ENCODE peak calls at places on chromosomes 6 and 20, in ten cellular contexts. One of them, this sample, is unnamed.
A peak's percentile ranks its signal among the peaks of the same experiment; 100 is the strongest.

GRCh38 chr20:34544109-34544793 is 14.3 kb upstream of the MAP1LC3A start:
- DNase-seq in cardiac fibroblast: no peak
- DNase-seq in astrocyte: no peak
- DNase-seq in stimulated activated naive CD8-positive, alpha-beta T cell treated with anti-CD3 and anti-CD28 coated beads, Interleukin-15, Interleukin-2, amounts not matched to agents 100 U/mL and 50 U/mL, for 24 hours: no peak
- DNase-seq in nucleus accumbens: no peak
- DNase-seq in ELR: no peak
- DNase-seq in IMR-90: no peak
- DNase-seq in CD8-positive, alpha-beta memory T cell: no peak
- DNase-seq in HS-27A: no peak
- DNase-seq in Kasumi-1: no peak
- DNase-seq in this sample: no peak

GRCh38 chr6:80304014-80304413 is 197.5 kb downstream of the BCKDHB start:
- DNase-seq in cardiac fibroblast: peak; percentile 29
- DNase-seq in astrocyte: peak; percentile 36
- DNase-seq in stimulated activated naive CD8-positive, alpha-beta T cell treated with anti-CD3 and anti-CD28 coated beads, Interleukin-15, Interleukin-2, amounts not matched to agents 100 U/mL and 50 U/mL, for 24 hours: no peak
- DNase-seq in nucleus accumbens: no peak
- DNase-seq in ELR: no peak
- DNase-seq in IMR-90: no peak
- DNase-seq in CD8-positive, alpha-beta memory T cell: no peak
- DNase-seq in HS-27A: no peak
- DNase-seq in Kasumi-1: no peak
- DNase-seq in this sample: no peak

GRCh38 chr6:14337157-14337556 is 219.6 kb downstream of the CD83 start:
- DNase-seq in cardiac fibroblast: peak; percentile 47
- DNase-seq in astrocyte: no peak
- DNase-seq in stimulated activated naive CD8-positive, alpha-beta T cell treated with anti-CD3 and anti-CD28 coated beads, Interleukin-15, Interleukin-2, amounts not matched to agents 100 U/mL and 50 U/mL, for 24 hours: no peak
- DNase-seq in nucleus accumbens: no peak
- DNase-seq in ELR: no peak
- DNase-seq in IMR-90: peak; percentile 16
- DNase-seq in CD8-positive, alpha-beta memory T cell: no peak
- DNase-seq in HS-27A: no peak
- DNase-seq in Kasumi-1: peak; percentile 88
- DNase-seq in this sample: no peak

GRCh38 chr20:62728781-62729300 is 20.2 kb downstream of the NTSR1 start:
- DNase-seq in cardiac fibroblast: no peak
- DNase-seq in astrocyte: no peak
- DNase-seq in stimulated activated naive CD8-positive, alpha-beta T cell treated with anti-CD3 and anti-CD28 coated beads, Interleukin-15, Interleukin-2, amounts not matched to agents 100 U/mL and 50 U/mL, for 24 hours: no peak
- DNase-seq in nucleus accumbens: no peak
- DNase-seq in ELR: no peak
- DNase-seq in IMR-90: no peak
- DNase-seq in CD8-positive, alpha-beta memory T cell: no peak
- DNase-seq in HS-27A: no peak
- DNase-seq in Kasumi-1: no peak
- DNase-seq in this sample: no peak

GRCh38 chr6:117411474-117411873 is 14.3 kb downstream of the ROS1 start:
- DNase-seq in cardiac fibroblast: no peak
- DNase-seq in astrocyte: no peak
- DNase-seq in stimulated activated naive CD8-positive, alpha-beta T cell treated with anti-CD3 and anti-CD28 coated beads, Interleukin-15, Interleukin-2, amounts not matched to agents 100 U/mL and 50 U/mL, for 24 hours: no peak
- DNase-seq in nucleus accumbens: no peak
- DNase-seq in ELR: no peak
- DNase-seq in IMR-90: no peak
- DNase-seq in CD8-positive, alpha-beta memory T cell: no peak
- DNase-seq in HS-27A: no peak
- DNase-seq in Kasumi-1: no peak
- DNase-seq in this sample: no peak

GRCh38 chr20:60011512-60012507 is 53.6 kb downstream of the CDH26 start:
- DNase-seq in cardiac fibroblast: no peak
- DNase-seq in astrocyte: no peak
- DNase-seq in stimulated activated naive CD8-positive, alpha-beta T cell treated with anti-CD3 and anti-CD28 coated beads, Interleukin-15, Interleukin-2, amounts not matched to agents 100 U/mL and 50 U/mL, for 24 hours: peak; percentile 13
- DNase-seq in nucleus accumbens: no peak
- DNase-seq in ELR: no peak
- DNase-seq in IMR-90: no peak
- DNase-seq in CD8-positive, alpha-beta memory T cell: no peak
- DNase-seq in HS-27A: no peak
- DNase-seq in Kasumi-1: no peak
- DNase-seq in this sample: no peak

GRCh38 chr6:109791301-109791700 is 100.2 kb downstream of the FIG4 start:
- DNase-seq in cardiac fibroblast: peak; percentile 34
- DNase-seq in astrocyte: peak; percentile 60
- DNase-seq in stimulated activated naive CD8-positive, alpha-beta T cell treated with anti-CD3 and anti-CD28 coated beads, Interleukin-15, Interleukin-2, amounts not matched to agents 100 U/mL and 50 U/mL, for 24 hours: no peak
- DNase-seq in nucleus accumbens: peak; percentile 24
- DNase-seq in ELR: no peak
- DNase-seq in IMR-90: peak; percentile 33
- DNase-seq in CD8-positive, alpha-beta memory T cell: no peak
- DNase-seq in HS-27A: no peak
- DNase-seq in Kasumi-1: no peak
- DNase-seq in this sample: no peak

GRCh38 chr6:158506577-158506976 is 53.3 kb upstream of the TMEM181 start:
- DNase-seq in cardiac fibroblast: no peak
- DNase-seq in astrocyte: peak; percentile 22
- DNase-seq in stimulated activated naive CD8-positive, alpha-beta T cell treated with anti-CD3 and anti-CD28 coated beads, Interleukin-15, Interleukin-2, amounts not matched to agents 100 U/mL and 50 U/mL, for 24 hours: no peak
- DNase-seq in nucleus accumbens: no peak
- DNase-seq in ELR: peak; percentile 57
- DNase-seq in IMR-90: peak; percentile 7
- DNase-seq in CD8-positive, alpha-beta memory T cell: no peak
- DNase-seq in HS-27A: no peak
- DNase-seq in Kasumi-1: no peak
- DNase-seq in this sample: no peak

GRCh38 chr20:22429175-22430153 is 154.9 kb downstream of the FOXA2 start:
- DNase-seq in cardiac fibroblast: no peak
- DNase-seq in astrocyte: no peak
- DNase-seq in stimulated activated naive CD8-positive, alpha-beta T cell treated with anti-CD3 and anti-CD28 coated beads, Interleukin-15, Interleukin-2, amounts not matched to agents 100 U/mL and 50 U/mL, for 24 hours: no peak
- DNase-seq in nucleus accumbens: no peak
- DNase-seq in ELR: no peak
- DNase-seq in IMR-90: no peak
- DNase-seq in CD8-positive, alpha-beta memory T cell: no peak
- DNase-seq in HS-27A: no peak
- DNase-seq in Kasumi-1: no peak
- DNase-seq in this sample: no peak

GRCh38 chr6:42268835-42269204 is 51.2 kb upstream of the MRPS10 start:
- DNase-seq in cardiac fibroblast: no peak
- DNase-seq in astrocyte: no peak
- DNase-seq in stimulated activated naive CD8-positive, alpha-beta T cell treated with anti-CD3 and anti-CD28 coated beads, Interleukin-15, Interleukin-2, amounts not matched to agents 100 U/mL and 50 U/mL, for 24 hours: no peak
- DNase-seq in nucleus accumbens: no peak
- DNase-seq in ELR: no peak
- DNase-seq in IMR-90: no peak
- DNase-seq in CD8-positive, alpha-beta memory T cell: no peak
- DNase-seq in HS-27A: no peak
- DNase-seq in Kasumi-1: no peak
- DNase-seq in this sample: no peak

GRCh38 chr6:158970640-158971291 is 29.2 kb downstream of the RSPH3 start:
- DNase-seq in cardiac fibroblast: no peak
- DNase-seq in astrocyte: no peak
- DNase-seq in stimulated activated naive CD8-positive, alpha-beta T cell treated with anti-CD3 and anti-CD28 coated beads, Interleukin-15, Interleukin-2, amounts not matched to agents 100 U/mL and 50 U/mL, for 24 hours: no peak
- DNase-seq in nucleus accumbens: no peak
- DNase-seq in ELR: no peak
- DNase-seq in IMR-90: no peak
- DNase-seq in CD8-positive, alpha-beta memory T cell: no peak
- DNase-seq in HS-27A: no peak
- DNase-seq in Kasumi-1: no peak
- DNase-seq in this sample: no peak

GRCh38 chr6:152502421-152503188 is 134.6 kb downstream of the SYNE1 start:
- DNase-seq in cardiac fibroblast: peak; percentile 53
- DNase-seq in astrocyte: no peak
- DNase-seq in stimulated activated naive CD8-positive, alpha-beta T cell treated with anti-CD3 and anti-CD28 coated beads, Interleukin-15, Interleukin-2, amounts not matched to agents 100 U/mL and 50 U/mL, for 24 hours: no peak
- DNase-seq in nucleus accumbens: no peak
- DNase-seq in ELR: peak; percentile 5
- DNase-seq in IMR-90: peak; percentile 13
- DNase-seq in CD8-positive, alpha-beta memory T cell: no peak
- DNase-seq in HS-27A: no peak
- DNase-seq in Kasumi-1: no peak
- DNase-seq in this sample: no peak

GRCh38 chr6:73870907-73871306 is 174.9 kb downstream of the CD109 start:
- DNase-seq in cardiac fibroblast: no peak
- DNase-seq in astrocyte: no peak
- DNase-seq in stimulated activated naive CD8-positive, alpha-beta T cell treated with anti-CD3 and anti-CD28 coated beads, Interleukin-15, Interleukin-2, amounts not matched to agents 100 U/mL and 50 U/mL, for 24 hours: no peak
- DNase-seq in nucleus accumbens: no peak
- DNase-seq in ELR: no peak
- DNase-seq in IMR-90: no peak
- DNase-seq in CD8-positive, alpha-beta memory T cell: no peak
- DNase-seq in HS-27A: no peak
- DNase-seq in Kasumi-1: no peak
- DNase-seq in this sample: no peak

GRCh38 chr6:30394139-30394538 is 49.2 kb downstream of the RPP21 start:
- DNase-seq in cardiac fibroblast: no peak
- DNase-seq in astrocyte: no peak
- DNase-seq in stimulated activated naive CD8-positive, alpha-beta T cell treated with anti-CD3 and anti-CD28 coated beads, Interleukin-15, Interleukin-2, amounts not matched to agents 100 U/mL and 50 U/mL, for 24 hours: no peak
- DNase-seq in nucleus accumbens: no peak
- DNase-seq in ELR: no peak
- DNase-seq in IMR-90: no peak
- DNase-seq in CD8-positive, alpha-beta memory T cell: no peak
- DNase-seq in HS-27A: no peak
- DNase-seq in Kasumi-1: no peak
- DNase-seq in this sample: no peak

GRCh38 chr6:30687659-30688431 is 1.4 kb upstream of the PPP1R18 start:
- DNase-seq in cardiac fibroblast: peak; percentile 51
- DNase-seq in astrocyte: peak; percentile 26
- DNase-seq in stimulated activated naive CD8-positive, alpha-beta T cell treated with anti-CD3 and anti-CD28 coated beads, Interleukin-15, Interleukin-2, amounts not matched to agents 100 U/mL and 50 U/mL, for 24 hours: peak; percentile 19
- DNase-seq in nucleus accumbens: no peak
- DNase-seq in ELR: peak; percentile 63
- DNase-seq in IMR-90: peak; percentile 47
- DNase-seq in CD8-positive, alpha-beta memory T cell: no peak
- DNase-seq in HS-27A: no peak
- DNase-seq in Kasumi-1: no peak
- DNase-seq in this sample: no peak

GRCh38 chr6:27517928-27518787 is 45.3 kb upstream of the ZNF184 start:
- DNase-seq in cardiac fibroblast: no peak
- DNase-seq in astrocyte: no peak
- DNase-seq in stimulated activated naive CD8-positive, alpha-beta T cell treated with anti-CD3 and anti-CD28 coated beads, Interleukin-15, Interleukin-2, amounts not matched to agents 100 U/mL and 50 U/mL, for 24 hours: no peak
- DNase-seq in nucleus accumbens: no peak
- DNase-seq in ELR: peak; percentile 37
- DNase-seq in IMR-90: no peak
- DNase-seq in CD8-positive, alpha-beta memory T cell: no peak
- DNase-seq in HS-27A: no peak
- DNase-seq in Kasumi-1: peak; percentile 61
- DNase-seq in this sample: no peak

GRCh38 chr20:38685853-38686473 is 38.3 kb upstream of the SLC32A1 start:
- DNase-seq in cardiac fibroblast: peak; percentile 49
- DNase-seq in astrocyte: peak; percentile 10
- DNase-seq in stimulated activated naive CD8-positive, alpha-beta T cell treated with anti-CD3 and anti-CD28 coated beads, Interleukin-15, Interleukin-2, amounts not matched to agents 100 U/mL and 50 U/mL, for 24 hours: peak; percentile 49
- DNase-seq in nucleus accumbens: no peak
- DNase-seq in ELR: peak; percentile 58
- DNase-seq in IMR-90: peak; percentile 44
- DNase-seq in CD8-positive, alpha-beta memory T cell: no peak
- DNase-seq in HS-27A: no peak
- DNase-seq in Kasumi-1: peak; percentile 47
- DNase-seq in this sample: peak; percentile 34

GRCh38 chr6:79146426-79146825 is 68.4 kb upstream of the PHIP start:
- DNase-seq in cardiac fibroblast: no peak
- DNase-seq in astrocyte: no peak
- DNase-seq in stimulated activated naive CD8-positive, alpha-beta T cell treated with anti-CD3 and anti-CD28 coated beads, Interleukin-15, Interleukin-2, amounts not matched to agents 100 U/mL and 50 U/mL, for 24 hours: no peak
- DNase-seq in nucleus accumbens: no peak
- DNase-seq in ELR: no peak
- DNase-seq in IMR-90: no peak
- DNase-seq in CD8-positive, alpha-beta memory T cell: no peak
- DNase-seq in HS-27A: no peak
- DNase-seq in Kasumi-1: no peak
- DNase-seq in this sample: no peak

GRCh38 chr20:25470045-25470444 is 62.6 kb downstream of the GINS1 start:
- DNase-seq in cardiac fibroblast: peak; percentile 33
- DNase-seq in astrocyte: peak; percentile 2
- DNase-seq in stimulated activated naive CD8-positive, alpha-beta T cell treated with anti-CD3 and anti-CD28 coated beads, Interleukin-15, Interleukin-2, amounts not matched to agents 100 U/mL and 50 U/mL, for 24 hours: peak; percentile 42
- DNase-seq in nucleus accumbens: no peak
- DNase-seq in ELR: peak; percentile 37
- DNase-seq in IMR-90: peak; percentile 25
- DNase-seq in CD8-positive, alpha-beta memory T cell: no peak
- DNase-seq in HS-27A: no peak
- DNase-seq in Kasumi-1: peak; percentile 36
- DNase-seq in this sample: peak; percentile 22

GRCh38 chr6:117399126-117399525 is 26.6 kb downstream of the ROS1 start:
- DNase-seq in cardiac fibroblast: no peak
- DNase-seq in astrocyte: no peak
- DNase-seq in stimulated activated naive CD8-positive, alpha-beta T cell treated with anti-CD3 and anti-CD28 coated beads, Interleukin-15, Interleukin-2, amounts not matched to agents 100 U/mL and 50 U/mL, for 24 hours: no peak
- DNase-seq in nucleus accumbens: no peak
- DNase-seq in ELR: no peak
- DNase-seq in IMR-90: no peak
- DNase-seq in CD8-positive, alpha-beta memory T cell: no peak
- DNase-seq in HS-27A: no peak
- DNase-seq in Kasumi-1: no peak
- DNase-seq in this sample: no peak

GRCh38 chr20:13285408-13285807 is 64.3 kb downstream of the ISM1 start:
- DNase-seq in cardiac fibroblast: no peak
- DNase-seq in astrocyte: no peak
- DNase-seq in stimulated activated naive CD8-positive, alpha-beta T cell treated with anti-CD3 and anti-CD28 coated beads, Interleukin-15, Interleukin-2, amounts not matched to agents 100 U/mL and 50 U/mL, for 24 hours: no peak
- DNase-seq in nucleus accumbens: no peak
- DNase-seq in ELR: no peak
- DNase-seq in IMR-90: no peak
- DNase-seq in CD8-positive, alpha-beta memory T cell: no peak
- DNase-seq in HS-27A: no peak
- DNase-seq in Kasumi-1: no peak
- DNase-seq in this sample: no peak

GRCh38 chr20:17334866-17335412 is 108.1 kb downstream of the PCSK2 start:
- DNase-seq in cardiac fibroblast: no peak
- DNase-seq in astrocyte: no peak
- DNase-seq in stimulated activated naive CD8-positive, alpha-beta T cell treated with anti-CD3 and anti-CD28 coated beads, Interleukin-15, Interleukin-2, amounts not matched to agents 100 U/mL and 50 U/mL, for 24 hours: no peak
- DNase-seq in nucleus accumbens: no peak
- DNase-seq in ELR: no peak
- DNase-seq in IMR-90: no peak
- DNase-seq in CD8-positive, alpha-beta memory T cell: no peak
- DNase-seq in HS-27A: no peak
- DNase-seq in Kasumi-1: no peak
- DNase-seq in this sample: no peak

GRCh38 chr6:75581231-75581630 is 20.4 kb upstream of the SENP6 start:
- DNase-seq in cardiac fibroblast: no peak
- DNase-seq in astrocyte: no peak
- DNase-seq in stimulated activated naive CD8-positive, alpha-beta T cell treated with anti-CD3 and anti-CD28 coated beads, Interleukin-15, Interleukin-2, amounts not matched to agents 100 U/mL and 50 U/mL, for 24 hours: no peak
- DNase-seq in nucleus accumbens: no peak
- DNase-seq in ELR: no peak
- DNase-seq in IMR-90: no peak
- DNase-seq in CD8-positive, alpha-beta memory T cell: no peak
- DNase-seq in HS-27A: no peak
- DNase-seq in Kasumi-1: no peak
- DNase-seq in this sample: no peak

GRCh38 chr6:33841070-33841469 is 37.3 kb upstream of the MLN start:
- DNase-seq in cardiac fibroblast: no peak
- DNase-seq in astrocyte: no peak
- DNase-seq in stimulated activated naive CD8-positive, alpha-beta T cell treated with anti-CD3 and anti-CD28 coated beads, Interleukin-15, Interleukin-2, amounts not matched to agents 100 U/mL and 50 U/mL, for 24 hours: no peak
- DNase-seq in nucleus accumbens: no peak
- DNase-seq in ELR: no peak
- DNase-seq in IMR-90: no peak
- DNase-seq in CD8-positive, alpha-beta memory T cell: no peak
- DNase-seq in HS-27A: no peak
- DNase-seq in Kasumi-1: no peak
- DNase-seq in this sample: no peak

GRCh38 chr20:56460459-56460858 is 8.0 kb upstream of the RTF2 start:
- DNase-seq in cardiac fibroblast: no peak
- DNase-seq in astrocyte: no peak
- DNase-seq in stimulated activated naive CD8-positive, alpha-beta T cell treated with anti-CD3 and anti-CD28 coated beads, Interleukin-15, Interleukin-2, amounts not matched to agents 100 U/mL and 50 U/mL, for 24 hours: no peak
- DNase-seq in nucleus accumbens: no peak
- DNase-seq in ELR: no peak
- DNase-seq in IMR-90: no peak
- DNase-seq in CD8-positive, alpha-beta memory T cell: peak; percentile 60
- DNase-seq in HS-27A: no peak
- DNase-seq in Kasumi-1: no peak
- DNase-seq in this sample: peak; percentile 85

GRCh38 chr6:837380-837779 is 144.4 kb upstream of the EXOC2 start:
- DNase-seq in cardiac fibroblast: no peak
- DNase-seq in astrocyte: no peak
- DNase-seq in stimulated activated naive CD8-positive, alpha-beta T cell treated with anti-CD3 and anti-CD28 coated beads, Interleukin-15, Interleukin-2, amounts not matched to agents 100 U/mL and 50 U/mL, for 24 hours: no peak
- DNase-seq in nucleus accumbens: no peak
- DNase-seq in ELR: no peak
- DNase-seq in IMR-90: no peak
- DNase-seq in CD8-positive, alpha-beta memory T cell: no peak
- DNase-seq in HS-27A: no peak
- DNase-seq in Kasumi-1: no peak
- DNase-seq in this sample: no peak

GRCh38 chr6:324729-325125 is 32.4 kb downstream of the DUSP22 start:
- DNase-seq in cardiac fibroblast: no peak
- DNase-seq in astrocyte: no peak
- DNase-seq in stimulated activated naive CD8-positive, alpha-beta T cell treated with anti-CD3 and anti-CD28 coated beads, Interleukin-15, Interleukin-2, amounts not matched to agents 100 U/mL and 50 U/mL, for 24 hours: no peak
- DNase-seq in nucleus accumbens: no peak
- DNase-seq in ELR: no peak
- DNase-seq in IMR-90: no peak
- DNase-seq in CD8-positive, alpha-beta memory T cell: no peak
- DNase-seq in HS-27A: no peak
- DNase-seq in Kasumi-1: no peak
- DNase-seq in this sample: no peak

GRCh38 chr6:80143312-80143960 is 37.0 kb downstream of the BCKDHB start:
- DNase-seq in cardiac fibroblast: peak; percentile 94
- DNase-seq in astrocyte: peak; percentile 83
- DNase-seq in stimulated activated naive CD8-positive, alpha-beta T cell treated with anti-CD3 and anti-CD28 coated beads, Interleukin-15, Interleukin-2, amounts not matched to agents 100 U/mL and 50 U/mL, for 24 hours: no peak
- DNase-seq in nucleus accumbens: peak; percentile 6
- DNase-seq in ELR: peak; percentile 88
- DNase-seq in IMR-90: peak; percentile 85
- DNase-seq in CD8-positive, alpha-beta memory T cell: no peak
- DNase-seq in HS-27A: peak; percentile 89
- DNase-seq in Kasumi-1: no peak
- DNase-seq in this sample: no peak

This sample was measured in CD4-positive, alpha-beta memory T cell.